ENCODE peak calls at places on chromosomes 4 and X, in nine cellular contexts. O is suprapubic skin, M is ovary, T is right lobe of liver, I is lower leg skin, R is H54, A is IMR-90, X is GM12891, B is breast epithelium. Q is an unnamed sample.
A peak's percentile ranks its signal among the peaks of the same experiment; 100 is the strongest.

GRCh38 chr4:118284169-118284568 is 68.6 kb downstream of the PRSS12 start:
- DNase-seq in O (no peak), M (no peak), T (no peak), I (no peak), R (no peak), A (peak; percentile 13), X (no peak), B (no peak), Q (no peak)

GRCh38 chr4:130043796-130044195 is 947.8 kb downstream of the C4orf33 start:
- DNase-seq in O (no peak), M (no peak), T (no peak), I (no peak), R (no peak), A (no peak), X (no peak), B (no peak), Q (no peak)

GRCh38 chr4:8395504-8395903 is 45.0 kb downstream of the ACOX3 start:
- DNase-seq in O (no peak), M (no peak), T (no peak), I (no peak), R (no peak), A (no peak), X (no peak), B (no peak), Q (no peak)

GRCh38 chrX:19842542-19842941 is 44.9 kb downstream of the SH3KBP1 start:
- DNase-seq in O (no peak), M (no peak), T (no peak), I (no peak), R (no peak), A (no peak), X (no peak), B (no peak), Q (no peak)

GRCh38 chr4:127832585-127832984 is 48.1 kb upstream of the PLK4 start:
- DNase-seq in O (no peak), M (no peak), T (no peak), I (no peak), R (no peak), A (no peak), X (no peak), B (no peak), Q (no peak)

GRCh38 chrX:13287816-13288215 is 32.0 kb downstream of the ATXN3L start:
- DNase-seq in O (no peak), M (no peak), T (no peak), I (no peak), R (no peak), A (peak; percentile 72), X (no peak), B (no peak), Q (no peak)

GRCh38 chrX:71253253-71254091 is 468 bp downstream of the ZMYM3 start:
- DNase-seq in O (peak; percentile 75), M (peak; percentile 69), T (no peak), I (no peak), R (peak; percentile 38), A (peak; percentile 13), X (no peak), B (peak; percentile 57), Q (no peak)

GRCh38 chrX:152923599-152923998 is 25.7 kb downstream of the ZNF185 start:
- DNase-seq in O (no peak), M (no peak), T (no peak), I (no peak), R (no peak), A (no peak), X (no peak), B (no peak), Q (no peak)

GRCh38 chr4:20565075-20565721 is 135.1 kb upstream of the PACRGL start:
- DNase-seq in O (no peak), M (no peak), T (no peak), I (no peak), R (no peak), A (peak; percentile 67), X (no peak), B (no peak), Q (no peak)

GRCh38 chrX:10235851-10236250 is 79.1 kb downstream of the CLCN4 start:
- DNase-seq in O (no peak), M (no peak), T (no peak), I (no peak), R (no peak), A (peak; percentile 76), X (no peak), B (no peak), Q (no peak)

GRCh38 chr4:8819421-8820177 is 52.0 kb downstream of the HMX1 start:
- DNase-seq in O (no peak), M (no peak), T (peak; percentile 24), I (peak; percentile 3), R (no peak), A (no peak), X (no peak), B (peak; percentile 27), Q (peak; percentile 84)

GRCh38 chrX:140274761-140275525 is 229.9 kb downstream of the SOX3 start:
- DNase-seq in O (no peak), M (no peak), T (no peak), I (no peak), R (peak; percentile 5), A (peak; percentile 49), X (no peak), B (no peak), Q (no peak)

GRCh38 chr4:141158219-141158618 is 24.9 kb upstream of the RNF150 start:
- DNase-seq in O (no peak), M (no peak), T (no peak), I (no peak), R (no peak), A (peak; percentile 55), X (no peak), B (no peak), Q (no peak)

GRCh38 chrX:136168929-136169735 is 21.8 kb downstream of the FHL1 start:
- DNase-seq in O (peak; percentile 84), M (peak; percentile 69), T (peak; percentile 50), I (no peak), R (no peak), A (peak; percentile 97), X (no peak), B (no peak), Q (no peak)

GRCh38 chrX:129980540-129981206 is 1.8 kb upstream of the BCORL1 start:
- DNase-seq in O (peak; percentile 77), M (peak; percentile 68), T (peak; percentile 84), I (no peak), R (peak; percentile 49), A (no peak), X (no peak), B (no peak), Q (no peak)
- TF ChIP-seq POLR2A in O (no peak), M (peak; percentile 36), T (peak; percentile 54), I (no peak), R (peak; percentile 48), A (no peak), X (no peak), B (no peak), Q (no peak)

GRCh38 chrX:149938427-149939270 is at the start of gene EOLA2:
- DNase-seq in O (peak; percentile 97), M (peak; percentile 96), T (peak; percentile 95), I (peak; percentile 95), R (peak; percentile 38), A (peak; percentile 99), X (peak; percentile 43), B (peak; percentile 91), Q (peak; percentile 99)
- TF ChIP-seq POLR2A in O (no peak), M (peak; percentile 55), T (no peak), I (no peak), R (peak; percentile 59), A (no peak), X (no peak), B (peak; percentile 41), Q (peak; percentile 1)

DNA sequence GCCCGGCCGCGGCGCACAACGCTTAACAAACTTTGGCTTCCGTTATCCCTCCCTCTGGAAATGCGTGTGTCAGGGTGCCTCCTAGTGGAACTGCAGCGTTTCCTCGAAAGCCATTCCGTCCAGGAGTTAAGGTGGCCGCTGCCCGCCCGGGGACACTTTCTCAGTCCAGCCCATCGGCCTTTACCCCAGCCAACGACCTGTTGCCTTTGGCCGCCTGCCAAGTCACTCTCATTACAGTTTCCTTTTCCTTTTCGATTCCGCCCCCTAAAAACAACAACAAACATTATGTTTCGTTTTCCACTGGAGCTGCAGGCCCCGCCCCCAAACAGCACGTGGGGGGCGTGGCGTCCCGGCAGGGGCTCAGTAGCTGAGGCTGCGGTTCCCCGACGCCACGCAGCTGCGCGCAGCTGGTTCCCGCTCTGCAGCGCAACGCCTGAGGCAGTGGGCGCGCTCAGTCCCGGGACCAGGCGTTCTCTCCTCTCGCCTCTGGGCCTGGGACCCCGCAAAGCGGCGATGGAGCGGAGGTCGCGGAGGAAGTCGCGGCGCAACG is at the start of gene HERC5:
- DNase-seq in O (peak; percentile 96), M (peak; percentile 96), T (peak; percentile 98), I (peak; percentile 85), R (peak; percentile 72), A (peak; percentile 81), X (peak; percentile 86), B (peak; percentile 83), Q (peak; percentile 96)
- TF ChIP-seq POLR2A in O (peak; percentile 25), M (peak; percentile 85), T (peak; percentile 66), I (no peak), R (no peak), A (no peak), X (peak; percentile 36), B (no peak), Q (no peak)

DNA sequence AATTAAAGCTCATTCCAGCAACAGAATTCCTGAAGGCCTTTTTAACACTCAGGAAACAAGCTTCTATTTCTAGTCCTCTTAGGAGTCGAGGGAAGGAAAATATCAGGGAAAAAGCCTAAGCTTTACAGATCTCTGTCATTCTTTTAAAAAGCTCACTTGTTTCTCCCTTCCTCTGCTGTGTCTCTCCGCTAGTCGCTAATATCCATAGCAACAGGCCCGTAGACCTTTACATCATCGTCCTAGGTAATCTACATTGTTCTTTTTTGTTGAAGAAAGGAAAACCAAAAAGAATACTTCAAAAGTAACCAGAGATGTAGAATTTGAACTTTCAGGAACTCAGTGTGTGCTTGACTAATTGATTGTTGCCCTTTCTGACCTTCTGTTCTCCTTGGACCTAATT is 45.9 kb upstream of the MTMR1 start:
- DNase-seq in O (no peak), M (no peak), T (no peak), I (no peak), R (no peak), A (no peak), X (no peak), B (no peak), Q (no peak)
- TF ChIP-seq POLR2A in O (no peak), M (no peak), T (no peak), I (no peak), R (no peak), A (no peak), X (no peak), B (no peak), Q (no peak)

GRCh38 chr4:164956766-164957643 is 20.5 kb downstream of the TRIM61 start:
- DNase-seq in O (peak; percentile 68), M (peak; percentile 52), T (peak; percentile 52), I (peak; percentile 36), R (peak; percentile 23), A (peak; percentile 65), X (peak; percentile 82), B (peak; percentile 76), Q (no peak)
- TF ChIP-seq POLR2A in O (no peak), M (no peak), T (no peak), I (no peak), R (peak; percentile 75), A (no peak), X (peak; percentile 86), B (no peak), Q (no peak)

GRCh38 chr4:7068279-7068842 is 497 bp upstream of the GRPEL1 start:
- DNase-seq in O (peak; percentile 100), M (no peak), T (no peak), I (no peak), R (no peak), A (no peak), X (no peak), B (peak; percentile 99), Q (no peak)
- TF ChIP-seq POLR2A in O (no peak), M (peak; percentile 66), T (no peak), I (no peak), R (peak; percentile 80), A (no peak), X (no peak), B (no peak), Q (peak; percentile 15)